ENCODE peak calls at places on chromosome 3, in nine cellular contexts. One of them, this sample, is unnamed.

GRCh38 chr3:190092250-190092649 is 28.4 kb downstream of the P3H2 start:
- DNase-seq in ELR: peak; percentile 86
- DNase-seq in Kasumi-1: peak; percentile 54
- DNase-seq in progenitor cell of endocrine pancreas: no peak
- DNase-seq in activated T-cell treated with anti-CD3 and anti-CD28 coated beads, Interleukin-2, amount 50 U/mL, for 1 hour: no peak
- DNase-seq in HEK293T: no peak
- DNase-seq in HS-5: peak; percentile 42
- DNase-seq in naive thymus-derived CD8-positive, alpha-beta T cell: no peak
- DNase-seq in activated CD4-positive, CD25-positive, alpha-beta regulatory T cell: no peak
- DNase-seq in this sample: no peak

GRCh38 chr3:46684881-46685280 is 8.6 kb downstream of the ALS2CL start:
- DNase-seq in ELR: peak; percentile 60
- DNase-seq in Kasumi-1: no peak
- DNase-seq in progenitor cell of endocrine pancreas: no peak
- DNase-seq in activated T-cell treated with anti-CD3 and anti-CD28 coated beads, Interleukin-2, amount 50 U/mL, for 1 hour: no peak
- DNase-seq in HEK293T: no peak
- DNase-seq in HS-5: no peak
- DNase-seq in naive thymus-derived CD8-positive, alpha-beta T cell: no peak
- DNase-seq in activated CD4-positive, CD25-positive, alpha-beta regulatory T cell: no peak
- DNase-seq in this sample: no peak

GRCh38 chr3:134463676-134464611 is 21.8 kb downstream of the ANAPC13 start:
- DNase-seq in ELR: peak; percentile 89
- DNase-seq in Kasumi-1: no peak
- DNase-seq in progenitor cell of endocrine pancreas: peak; percentile 11
- DNase-seq in activated T-cell treated with anti-CD3 and anti-CD28 coated beads, Interleukin-2, amount 50 U/mL, for 1 hour: no peak
- DNase-seq in HEK293T: no peak
- DNase-seq in HS-5: peak; percentile 98
- DNase-seq in naive thymus-derived CD8-positive, alpha-beta T cell: no peak
- DNase-seq in activated CD4-positive, CD25-positive, alpha-beta regulatory T cell: no peak
- DNase-seq in this sample: no peak

GRCh38 chr3:176950743-176951142 is 246.5 kb downstream of the TBL1XR1 start:
- DNase-seq in ELR: peak; percentile 55
- DNase-seq in Kasumi-1: no peak
- DNase-seq in progenitor cell of endocrine pancreas: no peak
- DNase-seq in activated T-cell treated with anti-CD3 and anti-CD28 coated beads, Interleukin-2, amount 50 U/mL, for 1 hour: no peak
- DNase-seq in HEK293T: no peak
- DNase-seq in HS-5: peak; percentile 28
- DNase-seq in naive thymus-derived CD8-positive, alpha-beta T cell: no peak
- DNase-seq in activated CD4-positive, CD25-positive, alpha-beta regulatory T cell: no peak
- DNase-seq in this sample: no peak

GRCh38 chr3:51620543-51620942 is 50.5 kb upstream of the TEX264 start:
- DNase-seq in ELR: peak; percentile 35
- DNase-seq in Kasumi-1: no peak
- DNase-seq in progenitor cell of endocrine pancreas: no peak
- DNase-seq in activated T-cell treated with anti-CD3 and anti-CD28 coated beads, Interleukin-2, amount 50 U/mL, for 1 hour: no peak
- DNase-seq in HEK293T: no peak
- DNase-seq in HS-5: no peak
- DNase-seq in naive thymus-derived CD8-positive, alpha-beta T cell: no peak
- DNase-seq in activated CD4-positive, CD25-positive, alpha-beta regulatory T cell: no peak
- DNase-seq in this sample: no peak

GRCh38 chr3:127673191-127674098 is 693 bp downstream of the ABTB1 start:
- DNase-seq in ELR: peak; percentile 68
- DNase-seq in Kasumi-1: peak; percentile 34
- DNase-seq in progenitor cell of endocrine pancreas: no peak
- DNase-seq in activated T-cell treated with anti-CD3 and anti-CD28 coated beads, Interleukin-2, amount 50 U/mL, for 1 hour: no peak
- DNase-seq in HEK293T: peak; percentile 52
- DNase-seq in HS-5: no peak
- DNase-seq in naive thymus-derived CD8-positive, alpha-beta T cell: peak; percentile 64
- DNase-seq in activated CD4-positive, CD25-positive, alpha-beta regulatory T cell: peak; percentile 26
- DNase-seq in this sample: peak; percentile 41

GRCh38 chr3:78794431-78794830 is 973.4 kb downstream of the ROBO1 start:
- DNase-seq in ELR: no peak
- DNase-seq in Kasumi-1: no peak
- DNase-seq in progenitor cell of endocrine pancreas: no peak
- DNase-seq in activated T-cell treated with anti-CD3 and anti-CD28 coated beads, Interleukin-2, amount 50 U/mL, for 1 hour: no peak
- DNase-seq in HEK293T: no peak
- DNase-seq in HS-5: no peak
- DNase-seq in naive thymus-derived CD8-positive, alpha-beta T cell: no peak
- DNase-seq in activated CD4-positive, CD25-positive, alpha-beta regulatory T cell: no peak
- DNase-seq in this sample: no peak

GRCh38 chr3:194804796-194805195 is 119.1 kb downstream of the FAM43A start:
- DNase-seq in ELR: no peak
- DNase-seq in Kasumi-1: no peak
- DNase-seq in progenitor cell of endocrine pancreas: no peak
- DNase-seq in activated T-cell treated with anti-CD3 and anti-CD28 coated beads, Interleukin-2, amount 50 U/mL, for 1 hour: no peak
- DNase-seq in HEK293T: no peak
- DNase-seq in HS-5: no peak
- DNase-seq in naive thymus-derived CD8-positive, alpha-beta T cell: no peak
- DNase-seq in activated CD4-positive, CD25-positive, alpha-beta regulatory T cell: no peak
- DNase-seq in this sample: no peak

GRCh38 chr3:10459954-10460754 is 45.2 kb downstream of the ATP2B2 start:
- DNase-seq in ELR: peak; percentile 79
- DNase-seq in Kasumi-1: peak; percentile 84
- DNase-seq in progenitor cell of endocrine pancreas: peak; percentile 94
- DNase-seq in activated T-cell treated with anti-CD3 and anti-CD28 coated beads, Interleukin-2, amount 50 U/mL, for 1 hour: peak; percentile 43
- DNase-seq in HEK293T: peak; percentile 77
- DNase-seq in HS-5: peak; percentile 14
- DNase-seq in naive thymus-derived CD8-positive, alpha-beta T cell: peak; percentile 58
- DNase-seq in activated CD4-positive, CD25-positive, alpha-beta regulatory T cell: no peak
- DNase-seq in this sample: peak; percentile 87

GRCh38 chr3:18641916-18642315 is 216.8 kb upstream of the SATB1 start:
- DNase-seq in ELR: no peak
- DNase-seq in Kasumi-1: no peak
- DNase-seq in progenitor cell of endocrine pancreas: no peak
- DNase-seq in activated T-cell treated with anti-CD3 and anti-CD28 coated beads, Interleukin-2, amount 50 U/mL, for 1 hour: no peak
- DNase-seq in HEK293T: no peak
- DNase-seq in HS-5: no peak
- DNase-seq in naive thymus-derived CD8-positive, alpha-beta T cell: no peak
- DNase-seq in activated CD4-positive, CD25-positive, alpha-beta regulatory T cell: no peak
- DNase-seq in this sample: no peak

GRCh38 chr3:29614954-29615353 is 334.1 kb downstream of the RBMS3 start:
- DNase-seq in ELR: no peak
- DNase-seq in Kasumi-1: no peak
- DNase-seq in progenitor cell of endocrine pancreas: no peak
- DNase-seq in activated T-cell treated with anti-CD3 and anti-CD28 coated beads, Interleukin-2, amount 50 U/mL, for 1 hour: no peak
- DNase-seq in HEK293T: no peak
- DNase-seq in HS-5: no peak
- DNase-seq in naive thymus-derived CD8-positive, alpha-beta T cell: no peak
- DNase-seq in activated CD4-positive, CD25-positive, alpha-beta regulatory T cell: no peak
- DNase-seq in this sample: no peak

GRCh38 chr3:8549354-8549753 is 47.7 kb downstream of the LMCD1 start:
- DNase-seq in ELR: no peak
- DNase-seq in Kasumi-1: no peak
- DNase-seq in progenitor cell of endocrine pancreas: no peak
- DNase-seq in activated T-cell treated with anti-CD3 and anti-CD28 coated beads, Interleukin-2, amount 50 U/mL, for 1 hour: no peak
- DNase-seq in HEK293T: no peak
- DNase-seq in HS-5: no peak
- DNase-seq in naive thymus-derived CD8-positive, alpha-beta T cell: no peak
- DNase-seq in activated CD4-positive, CD25-positive, alpha-beta regulatory T cell: no peak
- DNase-seq in this sample: no peak

GRCh38 chr3:134681527-134681910 is 30.7 kb upstream of the KY start:
- DNase-seq in ELR: no peak
- DNase-seq in Kasumi-1: no peak
- DNase-seq in progenitor cell of endocrine pancreas: no peak
- DNase-seq in activated T-cell treated with anti-CD3 and anti-CD28 coated beads, Interleukin-2, amount 50 U/mL, for 1 hour: no peak
- DNase-seq in HEK293T: no peak
- DNase-seq in HS-5: no peak
- DNase-seq in naive thymus-derived CD8-positive, alpha-beta T cell: no peak
- DNase-seq in activated CD4-positive, CD25-positive, alpha-beta regulatory T cell: no peak
- DNase-seq in this sample: no peak

GRCh38 chr3:30970183-30970582 is 75.7 kb upstream of the GADL1 start:
- DNase-seq in ELR: peak; percentile 35
- DNase-seq in Kasumi-1: peak; percentile 8
- DNase-seq in progenitor cell of endocrine pancreas: no peak
- DNase-seq in activated T-cell treated with anti-CD3 and anti-CD28 coated beads, Interleukin-2, amount 50 U/mL, for 1 hour: no peak
- DNase-seq in HEK293T: no peak
- DNase-seq in HS-5: no peak
- DNase-seq in naive thymus-derived CD8-positive, alpha-beta T cell: peak; percentile 20
- DNase-seq in activated CD4-positive, CD25-positive, alpha-beta regulatory T cell: no peak
- DNase-seq in this sample: peak; percentile 18

GRCh38 chr3:150303776-150304175 is 104.3 kb upstream of the TSC22D2 start:
- DNase-seq in ELR: peak; percentile 42
- DNase-seq in Kasumi-1: no peak
- DNase-seq in progenitor cell of endocrine pancreas: no peak
- DNase-seq in activated T-cell treated with anti-CD3 and anti-CD28 coated beads, Interleukin-2, amount 50 U/mL, for 1 hour: no peak
- DNase-seq in HEK293T: peak; percentile 43
- DNase-seq in HS-5: no peak
- DNase-seq in naive thymus-derived CD8-positive, alpha-beta T cell: no peak
- DNase-seq in activated CD4-positive, CD25-positive, alpha-beta regulatory T cell: no peak
- DNase-seq in this sample: peak; percentile 32

GRCh38 chr3:24365168-24365567 is 129.5 kb downstream of the THRB start:
- DNase-seq in ELR: peak; percentile 87
- DNase-seq in Kasumi-1: peak; percentile 61
- DNase-seq in progenitor cell of endocrine pancreas: no peak
- DNase-seq in activated T-cell treated with anti-CD3 and anti-CD28 coated beads, Interleukin-2, amount 50 U/mL, for 1 hour: no peak
- DNase-seq in HEK293T: peak; percentile 55
- DNase-seq in HS-5: peak; percentile 67
- DNase-seq in naive thymus-derived CD8-positive, alpha-beta T cell: no peak
- DNase-seq in activated CD4-positive, CD25-positive, alpha-beta regulatory T cell: no peak
- DNase-seq in this sample: no peak

GRCh38 chr3:94928921-94929320 is 866.1 kb downstream of the NSUN3 start:
- DNase-seq in ELR: peak; percentile 1
- DNase-seq in Kasumi-1: peak; percentile 8
- DNase-seq in progenitor cell of endocrine pancreas: no peak
- DNase-seq in activated T-cell treated with anti-CD3 and anti-CD28 coated beads, Interleukin-2, amount 50 U/mL, for 1 hour: no peak
- DNase-seq in HEK293T: no peak
- DNase-seq in HS-5: peak; percentile 82
- DNase-seq in naive thymus-derived CD8-positive, alpha-beta T cell: no peak
- DNase-seq in activated CD4-positive, CD25-positive, alpha-beta regulatory T cell: no peak
- DNase-seq in this sample: no peak

GRCh38 chr3:128727059-128727458 is 1.1 kb downstream of the RAB7A start:
- DNase-seq in ELR: peak; percentile 11
- DNase-seq in Kasumi-1: no peak
- DNase-seq in progenitor cell of endocrine pancreas: no peak
- DNase-seq in activated T-cell treated with anti-CD3 and anti-CD28 coated beads, Interleukin-2, amount 50 U/mL, for 1 hour: no peak
- DNase-seq in HEK293T: no peak
- DNase-seq in HS-5: no peak
- DNase-seq in naive thymus-derived CD8-positive, alpha-beta T cell: no peak
- DNase-seq in activated CD4-positive, CD25-positive, alpha-beta regulatory T cell: no peak
- DNase-seq in this sample: no peak

GRCh38 chr3:186117521-186118111 is 8.7 kb upstream of the ETV5 start:
- DNase-seq in ELR: no peak
- DNase-seq in Kasumi-1: no peak
- DNase-seq in progenitor cell of endocrine pancreas: no peak
- DNase-seq in activated T-cell treated with anti-CD3 and anti-CD28 coated beads, Interleukin-2, amount 50 U/mL, for 1 hour: no peak
- DNase-seq in HEK293T: no peak
- DNase-seq in HS-5: no peak
- DNase-seq in naive thymus-derived CD8-positive, alpha-beta T cell: no peak
- DNase-seq in activated CD4-positive, CD25-positive, alpha-beta regulatory T cell: no peak
- DNase-seq in this sample: no peak

GRCh38 chr3:110198717-110199587 is 861.6 kb upstream of the DPPA4 start:
- DNase-seq in ELR: no peak
- DNase-seq in Kasumi-1: no peak
- DNase-seq in progenitor cell of endocrine pancreas: no peak
- DNase-seq in activated T-cell treated with anti-CD3 and anti-CD28 coated beads, Interleukin-2, amount 50 U/mL, for 1 hour: no peak
- DNase-seq in HEK293T: no peak
- DNase-seq in HS-5: no peak
- DNase-seq in naive thymus-derived CD8-positive, alpha-beta T cell: no peak
- DNase-seq in activated CD4-positive, CD25-positive, alpha-beta regulatory T cell: no peak
- DNase-seq in this sample: no peak

GRCh38 chr3:114675104-114675503 is 381.3 kb downstream of the TIGIT start:
- DNase-seq in ELR: no peak
- DNase-seq in Kasumi-1: no peak
- DNase-seq in progenitor cell of endocrine pancreas: no peak
- DNase-seq in activated T-cell treated with anti-CD3 and anti-CD28 coated beads, Interleukin-2, amount 50 U/mL, for 1 hour: no peak
- DNase-seq in HEK293T: no peak
- DNase-seq in HS-5: no peak
- DNase-seq in naive thymus-derived CD8-positive, alpha-beta T cell: no peak
- DNase-seq in activated CD4-positive, CD25-positive, alpha-beta regulatory T cell: no peak
- DNase-seq in this sample: no peak

GRCh38 chr3:82807781-82808180 is 1046.3 kb upstream of the GBE1 start:
- DNase-seq in ELR: no peak
- DNase-seq in Kasumi-1: no peak
- DNase-seq in progenitor cell of endocrine pancreas: no peak
- DNase-seq in activated T-cell treated with anti-CD3 and anti-CD28 coated beads, Interleukin-2, amount 50 U/mL, for 1 hour: no peak
- DNase-seq in HEK293T: no peak
- DNase-seq in HS-5: no peak
- DNase-seq in naive thymus-derived CD8-positive, alpha-beta T cell: no peak
- DNase-seq in activated CD4-positive, CD25-positive, alpha-beta regulatory T cell: no peak
- DNase-seq in this sample: no peak

GRCh38 chr3:11283126-11283478 is 10.9 kb downstream of the ATG7 start:
- DNase-seq in ELR: no peak
- DNase-seq in Kasumi-1: no peak
- DNase-seq in progenitor cell of endocrine pancreas: no peak
- DNase-seq in activated T-cell treated with anti-CD3 and anti-CD28 coated beads, Interleukin-2, amount 50 U/mL, for 1 hour: no peak
- DNase-seq in HEK293T: no peak
- DNase-seq in HS-5: no peak
- DNase-seq in naive thymus-derived CD8-positive, alpha-beta T cell: no peak
- DNase-seq in activated CD4-positive, CD25-positive, alpha-beta regulatory T cell: no peak
- DNase-seq in this sample: no peak

GRCh38 chr3:31092748-31093607 is 198.5 kb upstream of the GADL1 start:
- DNase-seq in ELR: peak; percentile 33
- DNase-seq in Kasumi-1: no peak
- DNase-seq in progenitor cell of endocrine pancreas: no peak
- DNase-seq in activated T-cell treated with anti-CD3 and anti-CD28 coated beads, Interleukin-2, amount 50 U/mL, for 1 hour: no peak
- DNase-seq in HEK293T: no peak
- DNase-seq in HS-5: no peak
- DNase-seq in naive thymus-derived CD8-positive, alpha-beta T cell: no peak
- DNase-seq in activated CD4-positive, CD25-positive, alpha-beta regulatory T cell: no peak
- DNase-seq in this sample: no peak

GRCh38 chr3:57755368-57756021 is 614 bp upstream of the SLMAP start:
- DNase-seq in ELR: peak; percentile 79
- DNase-seq in Kasumi-1: peak; percentile 88
- DNase-seq in progenitor cell of endocrine pancreas: peak; percentile 12
- DNase-seq in activated T-cell treated with anti-CD3 and anti-CD28 coated beads, Interleukin-2, amount 50 U/mL, for 1 hour: no peak
- DNase-seq in HEK293T: peak; percentile 59
- DNase-seq in HS-5: no peak
- DNase-seq in naive thymus-derived CD8-positive, alpha-beta T cell: peak; percentile 36
- DNase-seq in activated CD4-positive, CD25-positive, alpha-beta regulatory T cell: peak; percentile 23
- DNase-seq in this sample: peak; percentile 65

This sample was measured in NAMALWA.